ENCODE peak calls at places on chromosomes 16 and 17, in eight cellular contexts. I, Z, K, M, C, J, O and A are unnamed samples.

GRCh38 chr16:2150418-2151187 is 2.2 kb downstream of the RAB26 start:
- DNase-seq in I (peak), Z (no peak), K (no peak), M (no peak), C (peak), J (no peak), O (no peak), A (no peak)

GRCh38 chr17:83198366-83199341 is 119.2 kb downstream of the METRNL start:
- DNase-seq in I (peak), Z (peak), K (peak), M (no peak), C (no peak), J (no peak), O (peak), A (no peak)

GRCh38 chr16:74759564-74759963 is 15.1 kb downstream of the FA2H start:
- DNase-seq in I (no peak), Z (no peak), K (no peak), M (no peak), C (no peak), J (no peak), O (no peak), A (no peak)

GRCh38 chr17:1783271-1783670 is 21.4 kb downstream of the SERPINF1 start:
- DNase-seq in I (peak), Z (peak), K (no peak), M (no peak), C (no peak), J (no peak), O (peak), A (no peak)

GRCh38 chr16:8958344-8958808 is 5.3 kb downstream of the USP7 start:
- DNase-seq in I (no peak), Z (peak), K (no peak), M (peak), C (no peak), J (no peak), O (peak), A (peak)

GRCh38 chr17:36899250-36900129 is 37.8 kb upstream of the LHX1 start:
- DNase-seq in I (no peak), Z (no peak), K (no peak), M (no peak), C (peak), J (no peak), O (no peak), A (no peak)

GRCh38 chr16:26993988-26994387 is 72.7 kb upstream of the C16orf82 start:
- DNase-seq in I (no peak), Z (no peak), K (no peak), M (no peak), C (no peak), J (no peak), O (no peak), A (no peak)

GRCh38 chr16:53792161-53792951 is 88.4 kb downstream of the FTO start:
- DNase-seq in I (no peak), Z (no peak), K (no peak), M (no peak), C (no peak), J (no peak), O (no peak), A (no peak)

GRCh38 chr17:59365383-59365981 is 34.0 kb downstream of the YPEL2 start:
- DNase-seq in I (no peak), Z (peak), K (peak), M (peak), C (peak), J (peak), O (no peak), A (peak)

GRCh38 chr17:79866791-79867190 is 27.6 kb upstream of the CBX4 start:
- DNase-seq in I (no peak), Z (no peak), K (no peak), M (no peak), C (no peak), J (no peak), O (no peak), A (no peak)

GRCh38 chr17:55386931-55387330 is 34.7 kb downstream of the MMD start:
- DNase-seq in I (no peak), Z (no peak), K (no peak), M (no peak), C (no peak), J (no peak), O (no peak), A (no peak)

GRCh38 chr17:81064746-81065475 is 30.0 kb downstream of the BAIAP2 start:
- DNase-seq in I (no peak), Z (no peak), K (no peak), M (no peak), C (no peak), J (no peak), O (no peak), A (no peak)

GRCh38 chr16:52383640-52384292 is 163.2 kb downstream of the TOX3 start:
- DNase-seq in I (no peak), Z (no peak), K (no peak), M (no peak), C (no peak), J (no peak), O (no peak), A (no peak)

GRCh38 chr17:80773243-80773991 is 218.2 kb upstream of the CHMP6 start:
- DNase-seq in I (no peak), Z (peak), K (no peak), M (no peak), C (peak), J (no peak), O (peak), A (no peak)

GRCh38 chr16:3173892-3174617 is 13.9 kb upstream of the OR1F1 start:
- DNase-seq in I (peak), Z (no peak), K (no peak), M (no peak), C (peak), J (no peak), O (no peak), A (no peak)

GRCh38 chr16:68526143-68526781 is 12.8 kb upstream of the ZFP90 start:
- DNase-seq in I (no peak), Z (no peak), K (no peak), M (no peak), C (no peak), J (no peak), O (no peak), A (no peak)

GRCh38 chr17:76273923-76274558 is 8.9 kb downstream of the UBALD2 start:
- DNase-seq in I (peak), Z (no peak), K (no peak), M (no peak), C (no peak), J (no peak), O (no peak), A (no peak)

GRCh38 chr17:42544874-42545283 is 7.8 kb upstream of the HSD17B1 start:
- DNase-seq in I (peak), Z (no peak), K (no peak), M (no peak), C (no peak), J (no peak), O (peak), A (no peak)

GRCh38 chr16:15482068-15482747 is 47.8 kb downstream of the BMERB1 start:
- DNase-seq in I (peak), Z (peak), K (no peak), M (no peak), C (no peak), J (no peak), O (no peak), A (no peak)

GRCh38 chr17:49976163-49976827 is 7.3 kb downstream of the DLX4 start:
- DNase-seq in I (no peak), Z (no peak), K (no peak), M (no peak), C (no peak), J (no peak), O (no peak), A (no peak)

GRCh38 chr17:1712271-1712670 is 2.1 kb upstream of the TLCD2 start:
- DNase-seq in I (no peak), Z (no peak), K (no peak), M (no peak), C (no peak), J (no peak), O (peak), A (no peak)